ENCODE peak calls at places on chromosome 14, in seven cellular contexts. One of them, this sample, is unnamed. For H3K36me3, the result is how much of the 10 kb centered on the place peaks cover.

GRCh38 chr14:54652188-54652889 is 85.4 kb downstream of the SAMD4A start:
- DNase-seq in adrenal gland: peak
- DNase-seq in heart left ventricle: peak
- DNase-seq in BJ: peak
- DNase-seq in mammary epithelial cell: peak
- DNase-seq in left ventricle myocardium inferior: peak
- DNase-seq in SJSA1: peak
- DNase-seq in this sample: peak

GRCh38 chr14:99132821-99133562 is 139.0 kb downstream of the BCL11B start:
- DNase-seq in adrenal gland: no peak
- DNase-seq in heart left ventricle: peak
- DNase-seq in BJ: no peak
- DNase-seq in mammary epithelial cell: no peak
- DNase-seq in left ventricle myocardium inferior: no peak
- DNase-seq in SJSA1: peak
- DNase-seq in this sample: no peak

GRCh38 chr14:53144244-53144643 is 8.9 kb downstream of the DDHD1 start:
- DNase-seq in adrenal gland: no peak
- DNase-seq in heart left ventricle: no peak
- DNase-seq in BJ: no peak
- DNase-seq in mammary epithelial cell: no peak
- DNase-seq in left ventricle myocardium inferior: no peak
- DNase-seq in SJSA1: no peak
- DNase-seq in this sample: no peak

GRCh38 chr14:86712727-86713126 is 1182.8 kb downstream of the FLRT2 start:
- DNase-seq in adrenal gland: no peak
- DNase-seq in heart left ventricle: no peak
- DNase-seq in BJ: no peak
- DNase-seq in mammary epithelial cell: peak
- DNase-seq in left ventricle myocardium inferior: no peak
- DNase-seq in SJSA1: no peak
- DNase-seq in this sample: no peak

GRCh38 chr14:58477653-58478052 is 50.1 kb downstream of the KIAA0586 start:
- DNase-seq in adrenal gland: no peak
- DNase-seq in heart left ventricle: no peak
- DNase-seq in BJ: no peak
- DNase-seq in mammary epithelial cell: no peak
- DNase-seq in left ventricle myocardium inferior: no peak
- DNase-seq in SJSA1: no peak
- DNase-seq in this sample: no peak

GRCh38 chr14:89182326-89182725 is 234.7 kb downstream of the FOXN3 start:
- DNase-seq in adrenal gland: no peak
- DNase-seq in heart left ventricle: no peak
- DNase-seq in BJ: no peak
- DNase-seq in mammary epithelial cell: no peak
- DNase-seq in left ventricle myocardium inferior: no peak
- DNase-seq in SJSA1: no peak
- DNase-seq in this sample: no peak

GRCh38 chr14:106844608-106845285 is 1318.4 kb downstream of the TMEM121 start:
- DNase-seq in adrenal gland: peak
- DNase-seq in heart left ventricle: peak
- DNase-seq in BJ: no peak
- DNase-seq in mammary epithelial cell: peak
- DNase-seq in left ventricle myocardium inferior: peak
- DNase-seq in SJSA1: no peak
- DNase-seq in this sample: no peak

GRCh38 chr14:97275276-97275675 is 478.1 kb downstream of the VRK1 start:
- DNase-seq in adrenal gland: no peak
- DNase-seq in heart left ventricle: no peak
- DNase-seq in BJ: no peak
- DNase-seq in mammary epithelial cell: no peak
- DNase-seq in left ventricle myocardium inferior: no peak
- DNase-seq in SJSA1: no peak
- DNase-seq in this sample: no peak

GRCh38 chr14:96255501-96256366 is at the start of gene BDKRB1:
- DNase-seq in adrenal gland: no peak
- DNase-seq in heart left ventricle: no peak
- DNase-seq in BJ: peak
- DNase-seq in mammary epithelial cell: peak
- DNase-seq in left ventricle myocardium inferior: no peak
- DNase-seq in SJSA1: no peak
- DNase-seq in this sample: peak

GRCh38 chr14:57486767-57487379 is 6.8 kb downstream of the CCDC198 start:
- DNase-seq in adrenal gland: no peak
- DNase-seq in heart left ventricle: no peak
- DNase-seq in BJ: no peak
- DNase-seq in mammary epithelial cell: peak
- DNase-seq in left ventricle myocardium inferior: no peak
- DNase-seq in SJSA1: no peak
- DNase-seq in this sample: no peak

GRCh38 chr14:71586131-71586893 is 345.9 kb upstream of the RGS6 start:
- DNase-seq in adrenal gland: peak
- DNase-seq in heart left ventricle: no peak
- DNase-seq in BJ: no peak
- DNase-seq in mammary epithelial cell: peak
- DNase-seq in left ventricle myocardium inferior: no peak
- DNase-seq in SJSA1: no peak
- DNase-seq in this sample: no peak

GRCh38 chr14:80906946-80907345 is 34.6 kb downstream of the CEP128 start:
- DNase-seq in adrenal gland: no peak
- DNase-seq in heart left ventricle: no peak
- DNase-seq in BJ: peak
- DNase-seq in mammary epithelial cell: no peak
- DNase-seq in left ventricle myocardium inferior: no peak
- DNase-seq in SJSA1: no peak
- DNase-seq in this sample: no peak

GRCh38 chr14:105088812-105089745 is 23.8 kb upstream of the GPR132 start:
- DNase-seq in adrenal gland: no peak
- DNase-seq in heart left ventricle: peak
- DNase-seq in BJ: no peak
- DNase-seq in mammary epithelial cell: no peak
- DNase-seq in left ventricle myocardium inferior: no peak
- DNase-seq in SJSA1: no peak
- DNase-seq in this sample: no peak

GRCh38 chr14:48350971-48351370 is 675.6 kb upstream of the MDGA2 start:
- DNase-seq in adrenal gland: no peak
- DNase-seq in heart left ventricle: no peak
- DNase-seq in BJ: no peak
- DNase-seq in mammary epithelial cell: peak
- DNase-seq in left ventricle myocardium inferior: no peak
- DNase-seq in SJSA1: no peak
- DNase-seq in this sample: no peak

GRCh38 chr14:21087294-21088091 is 11.0 kb downstream of the ZNF219 start:
- DNase-seq in adrenal gland: peak
- DNase-seq in heart left ventricle: no peak
- DNase-seq in BJ: peak
- DNase-seq in mammary epithelial cell: peak
- DNase-seq in left ventricle myocardium inferior: no peak
- DNase-seq in SJSA1: peak
- DNase-seq in this sample: no peak

GRCh38 chr14:32104803-32105202 is 27.7 kb downstream of the ARHGAP5 start:
- DNase-seq in adrenal gland: no peak
- DNase-seq in heart left ventricle: no peak
- DNase-seq in BJ: no peak
- DNase-seq in mammary epithelial cell: no peak
- DNase-seq in left ventricle myocardium inferior: no peak
- DNase-seq in SJSA1: no peak
- DNase-seq in this sample: no peak

GRCh38 chr14:94307410-94307992 is 14.4 kb upstream of the SERPINA10 start:
- DNase-seq in adrenal gland: no peak
- DNase-seq in heart left ventricle: no peak
- DNase-seq in BJ: no peak
- DNase-seq in mammary epithelial cell: peak
- DNase-seq in left ventricle myocardium inferior: no peak
- DNase-seq in SJSA1: no peak
- DNase-seq in this sample: no peak

GRCh38 chr14:53035796-53036195 is 84.9 kb upstream of the FERMT2 start:
- DNase-seq in adrenal gland: no peak
- DNase-seq in heart left ventricle: no peak
- DNase-seq in BJ: no peak
- DNase-seq in mammary epithelial cell: no peak
- DNase-seq in left ventricle myocardium inferior: no peak
- DNase-seq in SJSA1: no peak
- DNase-seq in this sample: no peak

GRCh38 chr14:49980027-49980426 is 87.1 kb downstream of the ARF6 start:
- DNase-seq in adrenal gland: no peak
- DNase-seq in heart left ventricle: no peak
- DNase-seq in BJ: no peak
- DNase-seq in mammary epithelial cell: no peak
- DNase-seq in left ventricle myocardium inferior: no peak
- DNase-seq in SJSA1: no peak
- DNase-seq in this sample: no peak

GRCh38 chr14:49984419-49984818 is 91.5 kb downstream of the ARF6 start:
- DNase-seq in adrenal gland: no peak
- DNase-seq in heart left ventricle: no peak
- DNase-seq in BJ: no peak
- DNase-seq in mammary epithelial cell: no peak
- DNase-seq in left ventricle myocardium inferior: no peak
- DNase-seq in SJSA1: no peak
- DNase-seq in this sample: no peak

GRCh38 chr14:49986344-49987014 is 93.6 kb downstream of the ARF6 start:
- DNase-seq in adrenal gland: no peak
- DNase-seq in heart left ventricle: no peak
- DNase-seq in BJ: no peak
- DNase-seq in mammary epithelial cell: no peak
- DNase-seq in left ventricle myocardium inferior: no peak
- DNase-seq in SJSA1: no peak
- DNase-seq in this sample: no peak

GRCh38 chr14:49982082-49982481 is 89.2 kb downstream of the ARF6 start:
- DNase-seq in adrenal gland: no peak
- DNase-seq in heart left ventricle: no peak
- DNase-seq in BJ: no peak
- DNase-seq in mammary epithelial cell: no peak
- DNase-seq in left ventricle myocardium inferior: no peak
- DNase-seq in SJSA1: no peak
- DNase-seq in this sample: no peak

DNA sequence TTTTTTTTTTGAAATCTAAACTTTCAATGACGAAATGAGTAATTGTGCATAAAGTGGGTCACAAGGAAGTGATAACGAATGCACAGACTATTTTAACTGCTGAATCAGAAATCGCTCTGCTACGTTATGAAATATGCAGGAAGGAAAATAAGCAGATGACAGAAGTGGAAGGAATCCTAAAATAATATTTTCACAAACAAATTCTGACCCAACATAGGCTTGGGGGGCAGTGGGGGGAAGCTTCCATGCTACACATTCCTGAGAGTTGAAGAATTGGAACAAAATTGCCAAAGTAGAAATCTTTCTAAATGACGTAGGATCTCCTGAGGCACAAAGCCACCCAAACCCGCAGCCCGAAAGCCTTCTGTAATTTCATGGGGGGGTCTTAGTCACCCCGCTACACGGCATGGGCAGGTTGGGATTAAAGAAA is 89.7 kb downstream of the ARF6 start:
- DNase-seq in adrenal gland: no peak
- DNase-seq in heart left ventricle: no peak
- DNase-seq in BJ: no peak
- DNase-seq in mammary epithelial cell: no peak
- DNase-seq in left ventricle myocardium inferior: no peak
- DNase-seq in SJSA1: peak
- DNase-seq in this sample: peak
- H3K4me3 ChIP-seq in adrenal gland: no peak
- H3K4me3 ChIP-seq in heart left ventricle: no peak
- H3K4me3 ChIP-seq in BJ: no peak
- H3K4me3 ChIP-seq in mammary epithelial cell: no peak
- H3K4me3 ChIP-seq in left ventricle myocardium inferior: peak
- H3K4me3 ChIP-seq in SJSA1: no peak
- H3K4me3 ChIP-seq in this sample: peak

DNA sequence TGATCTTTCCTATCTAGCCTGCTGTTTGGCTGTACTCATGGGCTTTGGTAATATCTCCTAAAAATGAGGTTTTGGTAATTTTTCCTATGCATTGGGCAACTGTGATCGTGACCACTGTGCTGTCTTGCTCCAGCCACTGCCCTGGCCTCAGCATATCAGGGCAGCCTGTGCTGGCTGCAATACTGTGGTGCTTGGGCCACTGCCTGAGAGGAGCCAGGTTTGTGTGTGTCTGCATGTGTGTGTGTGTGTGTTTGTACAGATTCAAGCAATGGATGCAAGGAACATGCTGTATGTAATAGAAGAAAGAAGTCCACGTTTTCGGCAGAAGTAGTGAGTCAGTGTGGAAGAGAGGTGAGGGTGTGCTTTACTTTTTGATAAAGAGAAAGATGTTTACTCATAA is 13.0 kb downstream of the ERG28 start:
- DNase-seq in adrenal gland: peak
- DNase-seq in heart left ventricle: peak
- DNase-seq in BJ: no peak
- DNase-seq in mammary epithelial cell: no peak
- DNase-seq in left ventricle myocardium inferior: no peak
- DNase-seq in SJSA1: no peak
- DNase-seq in this sample: peak
- H3K36me3 ChIP-seq in adrenal gland: under half
- H3K36me3 ChIP-seq in heart left ventricle: under half
- H3K36me3 ChIP-seq in BJ: under half
- H3K36me3 ChIP-seq in mammary epithelial cell: under half
- H3K36me3 ChIP-seq in left ventricle myocardium inferior: under half
- H3K36me3 ChIP-seq in SJSA1: under half
- H3K36me3 ChIP-seq in this sample: under half

GRCh38 chr14:22549304-22549962 is 39.6 kb downstream of the DAD1 start:
- DNase-seq in adrenal gland: no peak
- DNase-seq in heart left ventricle: no peak
- DNase-seq in BJ: no peak
- DNase-seq in mammary epithelial cell: no peak
- DNase-seq in left ventricle myocardium inferior: no peak
- DNase-seq in SJSA1: no peak
- DNase-seq in this sample: no peak
- H3K4me3 ChIP-seq in adrenal gland: no peak
- H3K4me3 ChIP-seq in heart left ventricle: no peak
- H3K4me3 ChIP-seq in BJ: no peak
- H3K4me3 ChIP-seq in mammary epithelial cell: no peak
- H3K4me3 ChIP-seq in left ventricle myocardium inferior: no peak
- H3K4me3 ChIP-seq in SJSA1: no peak
- H3K4me3 ChIP-seq in this sample: no peak

GRCh38 chr14:69081271-69081670 is 71.6 kb downstream of the DCAF5 start:
- DNase-seq in adrenal gland: no peak
- DNase-seq in heart left ventricle: no peak
- DNase-seq in BJ: no peak
- DNase-seq in mammary epithelial cell: no peak
- DNase-seq in left ventricle myocardium inferior: no peak
- DNase-seq in SJSA1: no peak
- DNase-seq in this sample: no peak

GRCh38 chr14:69077841-69078240 is 75.1 kb downstream of the DCAF5 start:
- DNase-seq in adrenal gland: no peak
- DNase-seq in heart left ventricle: no peak
- DNase-seq in BJ: peak
- DNase-seq in mammary epithelial cell: peak
- DNase-seq in left ventricle myocardium inferior: no peak
- DNase-seq in SJSA1: peak
- DNase-seq in this sample: peak

GRCh38 chr14:69076341-69076740 is 76.6 kb downstream of the DCAF5 start:
- DNase-seq in adrenal gland: no peak
- DNase-seq in heart left ventricle: no peak
- DNase-seq in BJ: no peak
- DNase-seq in mammary epithelial cell: no peak
- DNase-seq in left ventricle myocardium inferior: no peak
- DNase-seq in SJSA1: no peak
- DNase-seq in this sample: no peak

GRCh38 chr14:69079188-69079742 is 73.7 kb downstream of the DCAF5 start:
- DNase-seq in adrenal gland: no peak
- DNase-seq in heart left ventricle: no peak
- DNase-seq in BJ: peak
- DNase-seq in mammary epithelial cell: peak
- DNase-seq in left ventricle myocardium inferior: no peak
- DNase-seq in SJSA1: peak
- DNase-seq in this sample: peak

GRCh38 chr14:69079747-69080146 is 73.2 kb downstream of the DCAF5 start:
- DNase-seq in adrenal gland: no peak
- DNase-seq in heart left ventricle: no peak
- DNase-seq in BJ: no peak
- DNase-seq in mammary epithelial cell: no peak
- DNase-seq in left ventricle myocardium inferior: no peak
- DNase-seq in SJSA1: no peak
- DNase-seq in this sample: no peak
- H3K36me3 ChIP-seq in adrenal gland: under half
- H3K36me3 ChIP-seq in heart left ventricle: half or more
- H3K36me3 ChIP-seq in BJ: under half
- H3K36me3 ChIP-seq in mammary epithelial cell: under half
- H3K36me3 ChIP-seq in left ventricle myocardium inferior: under half
- H3K36me3 ChIP-seq in SJSA1: under half
- H3K36me3 ChIP-seq in this sample: under half

This sample was measured in MG63.